ENCODE peak calls at places on chromosome 16, in nine cellular contexts. One of them, this sample, is unnamed.

GRCh38 chr16:12057276-12057675 is 80.7 kb downstream of the SNX29 start:
- DNase-seq in effector memory CD4-positive, alpha-beta T cell: no peak
- DNase-seq in SK-N-SH: no peak
- DNase-seq in tibial nerve: no peak
- DNase-seq in A549: no peak
- DNase-seq in Peyer's patch: peak
- DNase-seq in GM23248: peak
- DNase-seq in cardiac muscle cell: no peak
- DNase-seq in suprapubic skin: no peak
- DNase-seq in this sample: no peak

GRCh38 chr16:2250652-2251280 is 621 bp downstream of the ECI1 start:
- DNase-seq in effector memory CD4-positive, alpha-beta T cell: peak
- DNase-seq in SK-N-SH: no peak
- DNase-seq in tibial nerve: no peak
- DNase-seq in A549: no peak
- DNase-seq in Peyer's patch: peak
- DNase-seq in GM23248: peak
- DNase-seq in cardiac muscle cell: no peak
- DNase-seq in suprapubic skin: no peak
- DNase-seq in this sample: peak

GRCh38 chr16:46844771-46845170 is 13.8 kb upstream of the C16orf87 start:
- DNase-seq in effector memory CD4-positive, alpha-beta T cell: no peak
- DNase-seq in SK-N-SH: no peak
- DNase-seq in tibial nerve: no peak
- DNase-seq in A549: no peak
- DNase-seq in Peyer's patch: no peak
- DNase-seq in GM23248: no peak
- DNase-seq in cardiac muscle cell: no peak
- DNase-seq in suprapubic skin: no peak
- DNase-seq in this sample: no peak

GRCh38 chr16:89391-90302 is 11.6 kb downstream of the MPG start:
- DNase-seq in effector memory CD4-positive, alpha-beta T cell: no peak
- DNase-seq in SK-N-SH: no peak
- DNase-seq in tibial nerve: no peak
- DNase-seq in A549: no peak
- DNase-seq in Peyer's patch: no peak
- DNase-seq in GM23248: no peak
- DNase-seq in cardiac muscle cell: no peak
- DNase-seq in suprapubic skin: no peak
- DNase-seq in this sample: no peak

GRCh38 chr16:9364721-9365693 is 273.6 kb downstream of the HAPSTR1 start:
- DNase-seq in effector memory CD4-positive, alpha-beta T cell: no peak
- DNase-seq in SK-N-SH: peak
- DNase-seq in tibial nerve: peak
- DNase-seq in A549: no peak
- DNase-seq in Peyer's patch: peak
- DNase-seq in GM23248: no peak
- DNase-seq in cardiac muscle cell: no peak
- DNase-seq in suprapubic skin: peak
- DNase-seq in this sample: no peak

GRCh38 chr16:4994719-4995434 is 36.7 kb downstream of the SEC14L5 start:
- DNase-seq in effector memory CD4-positive, alpha-beta T cell: no peak
- DNase-seq in SK-N-SH: no peak
- DNase-seq in tibial nerve: no peak
- DNase-seq in A549: no peak
- DNase-seq in Peyer's patch: no peak
- DNase-seq in GM23248: peak
- DNase-seq in cardiac muscle cell: no peak
- DNase-seq in suprapubic skin: no peak
- DNase-seq in this sample: no peak

GRCh38 chr16:3274490-3274889 is 8.8 kb upstream of the ZNF263 start:
- DNase-seq in effector memory CD4-positive, alpha-beta T cell: no peak
- DNase-seq in SK-N-SH: no peak
- DNase-seq in tibial nerve: no peak
- DNase-seq in A549: no peak
- DNase-seq in Peyer's patch: peak
- DNase-seq in GM23248: no peak
- DNase-seq in cardiac muscle cell: peak
- DNase-seq in suprapubic skin: no peak
- DNase-seq in this sample: peak

GRCh38 chr16:50839920-50840729 is 98.2 kb downstream of the CYLD start:
- DNase-seq in effector memory CD4-positive, alpha-beta T cell: no peak
- DNase-seq in SK-N-SH: no peak
- DNase-seq in tibial nerve: no peak
- DNase-seq in A549: no peak
- DNase-seq in Peyer's patch: no peak
- DNase-seq in GM23248: no peak
- DNase-seq in cardiac muscle cell: no peak
- DNase-seq in suprapubic skin: peak
- DNase-seq in this sample: no peak

GRCh38 chr16:68319185-68319908 is 8.5 kb downstream of the PRMT7 start:
- DNase-seq in effector memory CD4-positive, alpha-beta T cell: no peak
- DNase-seq in SK-N-SH: no peak
- DNase-seq in tibial nerve: no peak
- DNase-seq in A549: no peak
- DNase-seq in Peyer's patch: no peak
- DNase-seq in GM23248: no peak
- DNase-seq in cardiac muscle cell: no peak
- DNase-seq in suprapubic skin: no peak
- DNase-seq in this sample: no peak

GRCh38 chr16:19809693-19810092 is 75.0 kb downstream of the GPRC5B start:
- DNase-seq in effector memory CD4-positive, alpha-beta T cell: no peak
- DNase-seq in SK-N-SH: no peak
- DNase-seq in tibial nerve: no peak
- DNase-seq in A549: no peak
- DNase-seq in Peyer's patch: no peak
- DNase-seq in GM23248: no peak
- DNase-seq in cardiac muscle cell: no peak
- DNase-seq in suprapubic skin: no peak
- DNase-seq in this sample: no peak

GRCh38 chr16:69563605-69564580 is 1.9 kb upstream of the NFAT5 start:
- DNase-seq in effector memory CD4-positive, alpha-beta T cell: no peak
- DNase-seq in SK-N-SH: no peak
- DNase-seq in tibial nerve: no peak
- DNase-seq in A549: no peak
- DNase-seq in Peyer's patch: no peak
- DNase-seq in GM23248: peak
- DNase-seq in cardiac muscle cell: no peak
- DNase-seq in suprapubic skin: no peak
- DNase-seq in this sample: peak

GRCh38 chr16:3214904-3215600 is 19.9 kb downstream of the ZNF200 start:
- DNase-seq in effector memory CD4-positive, alpha-beta T cell: peak
- DNase-seq in SK-N-SH: no peak
- DNase-seq in tibial nerve: no peak
- DNase-seq in A549: no peak
- DNase-seq in Peyer's patch: peak
- DNase-seq in GM23248: no peak
- DNase-seq in cardiac muscle cell: no peak
- DNase-seq in suprapubic skin: no peak
- DNase-seq in this sample: no peak

GRCh38 chr16:314351-314750 is 31.4 kb downstream of the PDIA2 start:
- DNase-seq in effector memory CD4-positive, alpha-beta T cell: no peak
- DNase-seq in SK-N-SH: no peak
- DNase-seq in tibial nerve: no peak
- DNase-seq in A549: no peak
- DNase-seq in Peyer's patch: no peak
- DNase-seq in GM23248: no peak
- DNase-seq in cardiac muscle cell: no peak
- DNase-seq in suprapubic skin: no peak
- DNase-seq in this sample: no peak

GRCh38 chr16:71441348-71441781 is 489 bp downstream of the TLE7 start:
- DNase-seq in effector memory CD4-positive, alpha-beta T cell: no peak
- DNase-seq in SK-N-SH: peak
- DNase-seq in tibial nerve: no peak
- DNase-seq in A549: no peak
- DNase-seq in Peyer's patch: no peak
- DNase-seq in GM23248: no peak
- DNase-seq in cardiac muscle cell: no peak
- DNase-seq in suprapubic skin: no peak
- DNase-seq in this sample: no peak

DNA sequence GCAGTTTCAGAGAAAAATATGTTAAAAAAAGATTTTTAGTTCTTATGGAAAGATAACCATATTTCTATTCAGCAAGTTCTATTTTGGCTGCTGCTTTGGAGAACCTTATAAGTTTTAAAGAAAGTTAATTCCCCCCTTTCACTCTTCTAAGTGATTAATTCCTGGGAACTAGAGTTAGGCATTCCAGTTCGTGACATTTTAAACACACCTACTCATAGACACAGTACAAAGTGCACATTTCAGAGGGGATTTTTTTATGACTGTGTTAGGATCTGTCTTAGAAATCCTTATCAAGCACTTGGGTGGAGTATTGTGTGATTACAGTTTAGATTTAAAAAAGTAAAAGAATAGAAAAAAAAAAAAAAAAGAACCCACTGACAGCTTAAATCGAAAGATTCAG is 3.5 kb upstream of the CDH11 start:
- DNase-seq in effector memory CD4-positive, alpha-beta T cell: no peak
- DNase-seq in SK-N-SH: no peak
- DNase-seq in tibial nerve: no peak
- DNase-seq in A549: no peak
- DNase-seq in Peyer's patch: no peak
- DNase-seq in GM23248: peak
- DNase-seq in cardiac muscle cell: no peak
- DNase-seq in suprapubic skin: no peak
- DNase-seq in this sample: no peak
- H3K4me3 ChIP-seq in effector memory CD4-positive, alpha-beta T cell: no peak
- H3K4me3 ChIP-seq in SK-N-SH: no peak
- H3K4me3 ChIP-seq in tibial nerve: no peak
- H3K4me3 ChIP-seq in A549: no peak
- H3K4me3 ChIP-seq in Peyer's patch: no peak
- H3K4me3 ChIP-seq in GM23248: peak
- H3K4me3 ChIP-seq in cardiac muscle cell: no peak
- H3K4me3 ChIP-seq in suprapubic skin: no peak
- H3K4me3 ChIP-seq in this sample: peak

DNA sequence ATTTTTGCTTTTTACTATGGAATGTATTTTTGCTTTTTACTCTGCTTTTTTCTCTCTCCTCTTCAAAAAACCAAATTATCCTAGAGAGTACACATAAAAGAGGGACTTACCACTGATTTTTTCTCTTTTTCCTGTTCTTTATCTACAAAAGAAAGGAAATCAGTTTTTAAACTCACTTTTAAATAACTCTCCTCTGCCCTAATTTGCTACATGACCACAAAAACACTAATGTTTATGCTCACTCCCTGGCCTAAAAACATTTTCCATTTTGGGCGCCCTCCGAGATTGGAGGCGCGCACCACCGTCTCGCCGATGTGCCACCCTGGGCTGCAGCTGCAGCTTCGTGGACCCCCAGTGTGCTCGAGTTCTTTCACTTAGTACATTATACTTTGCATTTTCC is 1.1 kb downstream of the TK2 start:
- DNase-seq in effector memory CD4-positive, alpha-beta T cell: no peak
- DNase-seq in SK-N-SH: no peak
- DNase-seq in tibial nerve: no peak
- DNase-seq in A549: no peak
- DNase-seq in Peyer's patch: no peak
- DNase-seq in GM23248: no peak
- DNase-seq in cardiac muscle cell: no peak
- DNase-seq in suprapubic skin: peak
- DNase-seq in this sample: no peak
- H3K4me3 ChIP-seq in effector memory CD4-positive, alpha-beta T cell: peak
- H3K4me3 ChIP-seq in SK-N-SH: peak
- H3K4me3 ChIP-seq in tibial nerve: peak
- H3K4me3 ChIP-seq in A549: peak
- H3K4me3 ChIP-seq in Peyer's patch: peak
- H3K4me3 ChIP-seq in GM23248: peak
- H3K4me3 ChIP-seq in cardiac muscle cell: peak
- H3K4me3 ChIP-seq in suprapubic skin: peak
- H3K4me3 ChIP-seq in this sample: peak

DNA sequence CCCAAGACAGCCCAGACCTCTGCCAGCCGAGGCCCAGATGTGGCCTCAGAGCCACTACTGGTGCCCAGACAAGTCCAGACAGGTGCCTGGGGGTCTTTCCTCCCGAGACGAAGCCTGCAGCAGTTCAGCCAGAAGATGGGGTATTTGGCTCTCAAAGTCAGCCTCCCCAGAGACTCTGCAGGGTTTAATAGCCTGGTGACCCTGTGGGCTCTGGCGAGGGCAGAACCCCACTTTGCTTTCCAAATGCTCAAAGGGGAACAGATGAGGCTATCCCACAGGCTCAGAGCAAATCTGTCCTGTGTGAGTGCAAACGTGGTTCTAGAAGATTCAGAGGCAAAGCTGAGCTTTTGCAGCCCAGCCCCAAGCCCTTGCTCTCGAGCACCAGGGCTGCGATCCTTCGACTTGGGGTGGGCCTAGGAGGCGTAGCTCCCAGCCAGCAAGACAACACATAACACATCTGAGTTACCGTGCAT is 236.0 kb downstream of the MRTFB start:
- DNase-seq in effector memory CD4-positive, alpha-beta T cell: no peak
- DNase-seq in SK-N-SH: no peak
- DNase-seq in tibial nerve: no peak
- DNase-seq in A549: no peak
- DNase-seq in Peyer's patch: no peak
- DNase-seq in GM23248: peak
- DNase-seq in cardiac muscle cell: no peak
- DNase-seq in suprapubic skin: no peak
- DNase-seq in this sample: no peak
- H3K4me3 ChIP-seq in effector memory CD4-positive, alpha-beta T cell: no peak
- H3K4me3 ChIP-seq in SK-N-SH: no peak
- H3K4me3 ChIP-seq in tibial nerve: no peak
- H3K4me3 ChIP-seq in A549: peak
- H3K4me3 ChIP-seq in Peyer's patch: no peak
- H3K4me3 ChIP-seq in GM23248: peak
- H3K4me3 ChIP-seq in cardiac muscle cell: no peak
- H3K4me3 ChIP-seq in suprapubic skin: no peak
- H3K4me3 ChIP-seq in this sample: no peak

GRCh38 chr16:84635702-84636101 is 12.6 kb upstream of the KLHL36 start:
- DNase-seq in effector memory CD4-positive, alpha-beta T cell: no peak
- DNase-seq in SK-N-SH: no peak
- DNase-seq in tibial nerve: no peak
- DNase-seq in A549: no peak
- DNase-seq in Peyer's patch: no peak
- DNase-seq in GM23248: no peak
- DNase-seq in cardiac muscle cell: no peak
- DNase-seq in suprapubic skin: no peak
- DNase-seq in this sample: no peak
- H3K4me3 ChIP-seq in effector memory CD4-positive, alpha-beta T cell: no peak
- H3K4me3 ChIP-seq in SK-N-SH: no peak
- H3K4me3 ChIP-seq in tibial nerve: no peak
- H3K4me3 ChIP-seq in A549: no peak
- H3K4me3 ChIP-seq in Peyer's patch: no peak
- H3K4me3 ChIP-seq in GM23248: no peak
- H3K4me3 ChIP-seq in cardiac muscle cell: no peak
- H3K4me3 ChIP-seq in suprapubic skin: no peak
- H3K4me3 ChIP-seq in this sample: no peak

GRCh38 chr16:14528306-14528948 is 101.6 kb downstream of the PARN start:
- DNase-seq in effector memory CD4-positive, alpha-beta T cell: no peak
- DNase-seq in SK-N-SH: no peak
- DNase-seq in tibial nerve: no peak
- DNase-seq in A549: no peak
- DNase-seq in Peyer's patch: no peak
- DNase-seq in GM23248: peak
- DNase-seq in cardiac muscle cell: no peak
- DNase-seq in suprapubic skin: no peak
- DNase-seq in this sample: peak
- H3K4me3 ChIP-seq in effector memory CD4-positive, alpha-beta T cell: no peak
- H3K4me3 ChIP-seq in SK-N-SH: no peak
- H3K4me3 ChIP-seq in tibial nerve: peak
- H3K4me3 ChIP-seq in A549: no peak
- H3K4me3 ChIP-seq in Peyer's patch: no peak
- H3K4me3 ChIP-seq in GM23248: peak
- H3K4me3 ChIP-seq in cardiac muscle cell: no peak
- H3K4me3 ChIP-seq in suprapubic skin: peak
- H3K4me3 ChIP-seq in this sample: no peak